ENCODE peak calls at places on chromosomes 13 and 19, in ten cellular contexts. Q is endodermal cell, C is BE2C, G is IMR-90, P is Peyer's patch, V is glutamatergic neuron, S is A549, J is WERI-Rb-1, H is mammary epithelial cell, I is GM20000. Y is an unnamed sample.

GRCh38 chr13:94556646-94557045 is 39.3 kb downstream of the TGDS start:
- DNase-seq in H (no peak), G (no peak), I (no peak), J (no peak), P (no peak), S (no peak), V (no peak), C (no peak), Q (no peak), Y (no peak)

GRCh38 chr19:43667524-43668405 is 2.2 kb downstream of the PLAUR start:
- DNase-seq in J (no peak), S (no peak), Q (no peak), V (peak; percentile 15), H (no peak), I (no peak), C (no peak), P (no peak), G (peak; percentile 20), Y (no peak)

GRCh38 chr19:31066385-31066784 is 282.9 kb downstream of the TSHZ3 start:
- DNase-seq in C (no peak), Q (no peak), P (no peak), S (peak; percentile 84), H (peak; percentile 76), I (no peak), V (no peak), J (no peak), G (peak; percentile 78), Y (no peak)

GRCh38 chr19:54168174-54168917 is 4.6 kb downstream of the TMC4 start:
- DNase-seq in J (peak; percentile 93), I (peak; percentile 90), Q (peak; percentile 99), G (peak; percentile 73), C (peak; percentile 94), V (peak; percentile 99), S (peak; percentile 95), P (peak; percentile 97), H (peak; percentile 67), Y (peak; percentile 96)

GRCh38 chr13:77113496-77113895 is 86.5 kb upstream of the FBXL3 start:
- DNase-seq in C (no peak), Q (no peak), P (no peak), I (no peak), H (no peak), J (no peak), G (no peak), V (no peak), S (no peak), Y (no peak)

GRCh38 chr19:7868671-7869452 is 5.3 kb downstream of the PRR36 start:
- DNase-seq in H (peak; percentile 74), G (peak; percentile 44), J (peak; percentile 75), P (peak; percentile 90), V (peak; percentile 82), S (peak; percentile 83), C (no peak), Q (peak; percentile 97), I (peak; percentile 97), Y (peak; percentile 86)

GRCh38 chr13:28136916-28137315 is 1.4 kb upstream of the PAN3 start:
- DNase-seq in C (no peak), G (no peak), I (peak; percentile 42), J (no peak), H (no peak), V (no peak), Q (no peak), P (no peak), S (no peak), Y (peak; percentile 30)

GRCh38 chr19:36267061-36267845 is 52.3 kb downstream of the ZNF146 start:
- DNase-seq in V (no peak), J (no peak), I (no peak), Q (no peak), P (no peak), S (no peak), C (no peak), G (no peak), H (no peak), Y (no peak)

GRCh38 chr13:98108330-98108729 is 34.6 kb upstream of the FARP1 start:
- DNase-seq in V (no peak), G (peak; percentile 48), S (no peak), I (no peak), Q (no peak), J (no peak), P (no peak), C (no peak), H (no peak), Y (no peak)

GRCh38 chr13:38226496-38226895 is 123.2 kb upstream of the UFM1 start:
- DNase-seq in P (no peak), S (no peak), C (no peak), J (no peak), I (no peak), G (no peak), Q (no peak), H (no peak), V (no peak), Y (no peak)

GRCh38 chr13:38228322-38228721 is 121.3 kb upstream of the UFM1 start:
- DNase-seq in H (no peak), P (no peak), V (no peak), C (no peak), J (no peak), Q (no peak), G (no peak), I (no peak), S (no peak), Y (no peak)

DNA sequence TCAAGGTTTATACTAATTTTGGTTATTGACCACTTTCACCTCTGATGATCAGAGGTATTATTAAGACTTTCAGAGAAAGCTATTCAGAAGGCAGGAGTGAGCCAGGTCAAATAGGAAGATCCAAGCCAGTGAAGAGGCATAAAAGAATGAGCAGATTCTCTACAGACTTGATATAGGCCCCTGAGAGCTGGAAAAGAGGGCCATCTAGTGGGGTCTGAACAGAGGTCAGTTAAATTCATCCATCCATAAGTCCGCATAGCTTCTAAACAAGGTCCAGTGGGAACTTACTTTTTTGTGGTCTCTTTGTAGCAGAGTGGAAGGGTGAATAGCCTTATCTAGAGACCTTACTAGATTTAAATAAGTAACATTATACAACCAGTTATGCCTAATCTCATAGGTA is 126.6 kb upstream of the UFM1 start:
- DNase-seq in J (peak; percentile 11), P (no peak), I (no peak), S (no peak), H (no peak), V (no peak), C (peak; percentile 8), G (peak; percentile 1), Q (peak; percentile 70), Y (peak; percentile 1)
- TF ChIP-seq CTCF in J (peak; percentile 35), P (no peak), I (no peak), S (no peak), H (peak; percentile 30), V (no peak), C (peak; percentile 30), G (no peak), Q (peak; percentile 82), Y (no peak)

GRCh38 chr19:15324791-15325519 is 7.4 kb downstream of the BRD4 start:
- DNase-seq in P (peak; percentile 52), I (no peak), V (no peak), H (no peak), Q (peak; percentile 74), G (no peak), J (peak; percentile 32), S (no peak), C (no peak), Y (no peak)
- TF ChIP-seq CTCF in P (peak; percentile 6), I (no peak), V (no peak), H (peak; percentile 9), Q (peak; percentile 41), G (no peak), J (no peak), S (no peak), C (peak; percentile 12), Y (no peak)

DNA sequence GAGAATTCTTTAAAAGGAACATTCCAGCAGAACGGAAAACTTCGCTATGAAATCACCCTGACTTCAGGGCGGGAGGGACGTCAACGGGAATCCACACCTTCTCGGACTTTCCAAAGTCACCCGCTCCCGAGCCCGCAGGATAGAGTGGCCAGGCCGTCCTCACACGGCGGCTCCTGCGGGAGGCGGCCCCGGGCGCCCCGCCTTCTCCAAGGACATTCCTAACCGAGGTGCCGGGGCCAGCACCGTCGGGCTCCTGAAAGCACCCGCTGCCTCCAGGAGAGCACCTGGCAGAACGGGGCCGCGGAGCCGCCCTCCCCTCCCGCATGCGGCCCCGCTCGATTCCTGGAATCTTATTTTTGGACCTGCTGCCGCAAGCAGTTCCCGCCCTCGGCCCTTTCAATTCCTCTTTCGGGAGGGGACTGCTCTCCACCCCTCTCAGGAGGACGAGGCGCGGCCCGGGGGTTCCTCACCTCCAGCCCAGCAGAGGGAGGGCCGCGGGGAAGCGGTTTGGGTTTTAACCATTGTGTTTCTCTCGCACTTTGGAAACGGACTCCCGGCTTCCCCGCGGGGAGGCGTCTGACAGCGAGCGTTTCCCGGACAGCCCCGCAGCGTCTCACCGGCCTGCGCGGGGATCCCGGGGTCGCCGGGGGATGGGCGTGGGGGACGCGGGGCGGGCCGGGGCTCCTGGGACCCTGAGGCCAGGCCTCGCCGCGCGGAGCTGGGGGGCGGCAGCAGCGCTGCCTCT is 938 bp downstream of the GAS6 start:
- DNase-seq in I (peak; percentile 83), P (peak; percentile 61), H (no peak), Q (peak; percentile 82), C (no peak), G (no peak), J (no peak), S (peak; percentile 32), V (peak; percentile 54), Y (no peak)
- TF ChIP-seq CTCF in I (no peak), P (no peak), H (no peak), Q (no peak), C (no peak), G (no peak), J (no peak), S (no peak), V (no peak), Y (no peak)

GRCh38 chr19:5507056-5507624 is 51.9 kb downstream of the ZNRF4 start:
- DNase-seq in J (no peak), H (no peak), Q (no peak), G (no peak), V (no peak), C (no peak), I (no peak), P (no peak), S (no peak), Y (no peak)

GRCh38 chr19:5498817-5499535 is 43.8 kb downstream of the ZNRF4 start:
- DNase-seq in C (no peak), J (no peak), P (no peak), I (no peak), S (no peak), G (no peak), Q (peak; percentile 98), V (no peak), H (no peak), Y (no peak)

GRCh38 chr19:5504115-5504514 is 48.9 kb downstream of the ZNRF4 start:
- DNase-seq in S (no peak), Q (peak; percentile 82), H (no peak), G (no peak), C (no peak), J (peak; percentile 42), P (no peak), I (no peak), V (no peak), Y (no peak)

GRCh38 chr19:5501907-5502306 is 46.7 kb downstream of the ZNRF4 start:
- DNase-seq in G (no peak), S (no peak), V (no peak), H (no peak), Q (no peak), C (no peak), I (no peak), J (no peak), P (no peak), Y (no peak)

DNA sequence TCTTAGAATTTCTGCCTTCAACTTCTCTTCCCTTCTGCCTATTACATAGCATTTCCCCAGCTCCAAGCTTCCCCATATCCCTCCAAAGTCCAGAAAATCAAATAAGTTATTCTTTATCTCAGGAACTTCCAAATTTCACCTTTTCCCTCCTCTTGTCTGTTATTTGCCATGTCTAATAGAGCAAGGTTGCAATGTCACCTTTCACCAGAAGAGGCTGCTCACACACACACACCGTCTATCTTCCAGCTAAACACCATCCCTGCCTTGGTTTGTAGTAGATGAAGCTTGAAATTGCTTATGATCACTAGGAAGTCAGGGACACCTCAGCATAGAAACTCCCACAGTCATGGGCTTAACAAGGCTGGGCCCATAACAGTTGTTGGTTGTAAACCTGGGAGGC is 48.4 kb downstream of the ZNRF4 start:
- DNase-seq in G (no peak), I (no peak), S (no peak), Q (peak; percentile 65), J (no peak), P (no peak), V (no peak), H (no peak), C (no peak), Y (no peak)
- TF ChIP-seq CTCF in G (no peak), I (no peak), S (no peak), Q (no peak), J (peak; percentile 80), P (no peak), V (no peak), H (no peak), C (peak; percentile 45), Y (peak; percentile 1)